ENCODE peak calls at places on chromosomes 1 and 21, in seven cellular contexts. One of them, this sample, is unnamed.
A peak's percentile ranks its signal among the peaks of the same experiment; 100 is the strongest.

GRCh38 chr1:200890818-200891773 is 3.6 kb upstream of the INAVA start:
- DNase-seq in effector memory CD8-positive, alpha-beta T cell: no peak
- DNase-seq in substantia nigra: peak; percentile 18
- DNase-seq in head of caudate nucleus: no peak
- DNase-seq in NCI-H1105 treated with DMSO at 0.1 percent for 48 hours: no peak
- DNase-seq in stimulated activated CD4-positive, alpha-beta T cell treated with anti-CD3 and anti-CD28 coated beads, Interleukin-2, amount 100 ng/mL, for 48 hours: no peak
- DNase-seq in ELR: peak; percentile 63
- DNase-seq in this sample: peak; percentile 11

GRCh38 chr21:36854391-36854790 is 112.1 kb downstream of the HLCS start:
- DNase-seq in stimulated activated CD4-positive, alpha-beta T cell treated with anti-CD3 and anti-CD28 coated beads, Interleukin-2, amount 100 ng/mL, for 48 hours: peak; percentile 35
- DNase-seq in head of caudate nucleus: peak; percentile 58
- DNase-seq in ELR: peak; percentile 63
- DNase-seq in substantia nigra: peak; percentile 22
- DNase-seq in effector memory CD8-positive, alpha-beta T cell: no peak
- DNase-seq in NCI-H1105 treated with DMSO at 0.1 percent for 48 hours: no peak
- DNase-seq in this sample: peak; percentile 41

GRCh38 chr1:19047373-19047772 is 90.9 kb upstream of the IFFO2 start:
- DNase-seq in substantia nigra: no peak
- DNase-seq in ELR: no peak
- DNase-seq in effector memory CD8-positive, alpha-beta T cell: no peak
- DNase-seq in head of caudate nucleus: no peak
- DNase-seq in stimulated activated CD4-positive, alpha-beta T cell treated with anti-CD3 and anti-CD28 coated beads, Interleukin-2, amount 100 ng/mL, for 48 hours: no peak
- DNase-seq in NCI-H1105 treated with DMSO at 0.1 percent for 48 hours: no peak
- DNase-seq in this sample: no peak

GRCh38 chr1:33410091-33410701 is 20.7 kb downstream of the PHC2 start:
- DNase-seq in ELR: no peak
- DNase-seq in substantia nigra: peak; percentile 10
- DNase-seq in stimulated activated CD4-positive, alpha-beta T cell treated with anti-CD3 and anti-CD28 coated beads, Interleukin-2, amount 100 ng/mL, for 48 hours: no peak
- DNase-seq in head of caudate nucleus: no peak
- DNase-seq in effector memory CD8-positive, alpha-beta T cell: no peak
- DNase-seq in NCI-H1105 treated with DMSO at 0.1 percent for 48 hours: no peak
- DNase-seq in this sample: no peak

GRCh38 chr1:219179293-219179692 is 5.6 kb downstream of the LYPLAL1 start:
- DNase-seq in head of caudate nucleus: no peak
- DNase-seq in NCI-H1105 treated with DMSO at 0.1 percent for 48 hours: no peak
- DNase-seq in stimulated activated CD4-positive, alpha-beta T cell treated with anti-CD3 and anti-CD28 coated beads, Interleukin-2, amount 100 ng/mL, for 48 hours: no peak
- DNase-seq in substantia nigra: no peak
- DNase-seq in ELR: no peak
- DNase-seq in effector memory CD8-positive, alpha-beta T cell: no peak
- DNase-seq in this sample: no peak

GRCh38 chr1:203557390-203557789 is 63.4 kb downstream of the OPTC start:
- DNase-seq in effector memory CD8-positive, alpha-beta T cell: no peak
- DNase-seq in NCI-H1105 treated with DMSO at 0.1 percent for 48 hours: no peak
- DNase-seq in head of caudate nucleus: peak; percentile 12
- DNase-seq in stimulated activated CD4-positive, alpha-beta T cell treated with anti-CD3 and anti-CD28 coated beads, Interleukin-2, amount 100 ng/mL, for 48 hours: no peak
- DNase-seq in substantia nigra: no peak
- DNase-seq in ELR: peak; percentile 86
- DNase-seq in this sample: peak; percentile 77

GRCh38 chr1:61139324-61140055 is 57.1 kb downstream of the NFIA start:
- DNase-seq in stimulated activated CD4-positive, alpha-beta T cell treated with anti-CD3 and anti-CD28 coated beads, Interleukin-2, amount 100 ng/mL, for 48 hours: no peak
- DNase-seq in ELR: peak; percentile 48
- DNase-seq in head of caudate nucleus: no peak
- DNase-seq in substantia nigra: no peak
- DNase-seq in effector memory CD8-positive, alpha-beta T cell: no peak
- DNase-seq in NCI-H1105 treated with DMSO at 0.1 percent for 48 hours: no peak
- DNase-seq in this sample: no peak

GRCh38 chr1:19003371-19004290 is 47.2 kb upstream of the IFFO2 start:
- DNase-seq in effector memory CD8-positive, alpha-beta T cell: no peak
- DNase-seq in stimulated activated CD4-positive, alpha-beta T cell treated with anti-CD3 and anti-CD28 coated beads, Interleukin-2, amount 100 ng/mL, for 48 hours: no peak
- DNase-seq in NCI-H1105 treated with DMSO at 0.1 percent for 48 hours: no peak
- DNase-seq in substantia nigra: no peak
- DNase-seq in ELR: peak; percentile 11
- DNase-seq in head of caudate nucleus: no peak
- DNase-seq in this sample: no peak

GRCh38 chr1:1914842-1915692 is at the start of gene CALML6:
- DNase-seq in substantia nigra: no peak
- DNase-seq in ELR: no peak
- DNase-seq in head of caudate nucleus: no peak
- DNase-seq in NCI-H1105 treated with DMSO at 0.1 percent for 48 hours: no peak
- DNase-seq in stimulated activated CD4-positive, alpha-beta T cell treated with anti-CD3 and anti-CD28 coated beads, Interleukin-2, amount 100 ng/mL, for 48 hours: no peak
- DNase-seq in effector memory CD8-positive, alpha-beta T cell: no peak
- DNase-seq in this sample: no peak

GRCh38 chr1:99675994-99676393 is 30.1 kb downstream of the PALMD start:
- DNase-seq in NCI-H1105 treated with DMSO at 0.1 percent for 48 hours: no peak
- DNase-seq in ELR: no peak
- DNase-seq in substantia nigra: no peak
- DNase-seq in stimulated activated CD4-positive, alpha-beta T cell treated with anti-CD3 and anti-CD28 coated beads, Interleukin-2, amount 100 ng/mL, for 48 hours: no peak
- DNase-seq in effector memory CD8-positive, alpha-beta T cell: no peak
- DNase-seq in head of caudate nucleus: no peak
- DNase-seq in this sample: no peak

GRCh38 chr1:84286071-84286470 is 15.4 kb upstream of the SAMD13 start:
- DNase-seq in stimulated activated CD4-positive, alpha-beta T cell treated with anti-CD3 and anti-CD28 coated beads, Interleukin-2, amount 100 ng/mL, for 48 hours: no peak
- DNase-seq in effector memory CD8-positive, alpha-beta T cell: no peak
- DNase-seq in ELR: peak; percentile 84
- DNase-seq in substantia nigra: no peak
- DNase-seq in NCI-H1105 treated with DMSO at 0.1 percent for 48 hours: no peak
- DNase-seq in head of caudate nucleus: no peak
- DNase-seq in this sample: no peak

This sample was measured in heart right ventricle.